ENCODE peak calls at places on chromosomes 6 and 20, in five cellular contexts. R is GM04504; C is ecto neural progenitor cell; U is activated CD4-positive, alpha-beta T cell treated with anti-CD3 and anti-CD28 coated beads for 24 hours; E is cerebellar nuclear complex. W is an unnamed sample.

GRCh38 chr20:59818911-59819310 is 114.5 kb downstream of the SYCP2 start:
- DNase-seq in R (no peak), C (peak; percentile 24), U (no peak), E (no peak), W (no peak)

GRCh38 chr6:11093065-11093590 is 506 bp upstream of the SMIM13 start:
- DNase-seq in R (no peak), C (no peak), U (peak; percentile 10), E (no peak), W (peak; percentile 43)

GRCh38 chr20:49633643-49634042 is 65.7 kb upstream of the PTGIS start:
- DNase-seq in R (no peak), C (no peak), U (no peak), E (no peak), W (no peak)

GRCh38 chr6:33784787-33785186 is 4.1 kb downstream of the LEMD2 start:
- DNase-seq in R (no peak), C (no peak), U (no peak), E (no peak), W (no peak)

GRCh38 chr6:51753635-51754034 is 333.8 kb downstream of the PKHD1 start:
- DNase-seq in R (no peak), C (peak; percentile 77), U (peak; percentile 1), E (no peak), W (no peak)

GRCh38 chr20:6735913-6736845 is 31.3 kb upstream of the BMP2 start:
- DNase-seq in R (no peak), C (no peak), U (no peak), E (no peak), W (no peak)

GRCh38 chr6:125867483-125867935 is 76.7 kb downstream of the NCOA7 start:
- DNase-seq in R (peak; percentile 54), C (no peak), U (no peak), E (no peak), W (no peak)

GRCh38 chr6:131443514-131443913 is 129.5 kb upstream of the ARG1 start:
- DNase-seq in R (no peak), C (no peak), U (peak; percentile 19), E (no peak), W (no peak)

GRCh38 chr20:49572857-49573256 is 4.9 kb upstream of the PTGIS start:
- DNase-seq in R (no peak), C (no peak), U (no peak), E (no peak), W (no peak)

GRCh38 chr6:80143312-80143960 is 37.0 kb downstream of the BCKDHB start:
- DNase-seq in R (peak; percentile 74), C (no peak), U (no peak), E (no peak), W (no peak)

GRCh38 chr20:17262786-17263185 is 35.9 kb downstream of the PCSK2 start:
- DNase-seq in R (no peak), C (no peak), U (no peak), E (no peak), W (no peak)

GRCh38 chr20:12372557-12372956 is 454.9 kb downstream of the BTBD3 start:
- DNase-seq in R (no peak), C (no peak), U (no peak), E (no peak), W (no peak)

GRCh38 chr6:328924-329323 is 36.6 kb downstream of the DUSP22 start:
- DNase-seq in R (no peak), C (no peak), U (no peak), E (no peak), W (no peak)

GRCh38 chr20:36465109-36466080 is 75.9 kb upstream of the MYL9 start:
- DNase-seq in R (peak; percentile 92), C (no peak), U (no peak), E (no peak), W (no peak)

GRCh38 chr6:7389451-7390217 is at the start of the genes CAGE1 and RIOK1:
- DNase-seq in R (peak; percentile 86), C (peak; percentile 94), U (peak; percentile 93), E (peak; percentile 56), W (peak; percentile 90)

GRCh38 chr6:31559606-31559957 is 12.2 kb downstream of the NFKBIL1 start:
- DNase-seq in R (no peak), C (no peak), U (no peak), E (no peak), W (no peak)

GRCh38 chr20:45061244-45061643 is 39.7 kb downstream of the KCNS1 start:
- DNase-seq in R (peak; percentile 49), C (no peak), U (no peak), E (no peak), W (no peak)

GRCh38 chr6:7207688-7208087 is 99.9 kb downstream of the RREB1 start:
- DNase-seq in R (no peak), C (no peak), U (no peak), E (no peak), W (no peak)

GRCh38 chr6:166313255-166314070 is 5.3 kb upstream of the PRR18 start:
- DNase-seq in R (peak; percentile 3), C (peak; percentile 60), U (no peak), E (no peak), W (no peak)

GRCh38 chr20:9609892-9610502 is 95.6 kb downstream of the LAMP5 start:
- DNase-seq in R (peak; percentile 42), C (peak; percentile 62), U (peak; percentile 31), E (no peak), W (no peak)

GRCh38 chr20:1178623-1179022 is 6.2 kb downstream of the TMEM74B start:
- DNase-seq in R (no peak), C (no peak), U (no peak), E (no peak), W (no peak)

GRCh38 chr6:165146456-165146855 is 162.9 kb downstream of the C6orf118 start:
- DNase-seq in R (no peak), C (no peak), U (no peak), E (no peak), W (no peak)

GRCh38 chr20:62578294-62578897 is 63.9 kb upstream of the SLCO4A1 start:
- DNase-seq in R (no peak), C (no peak), U (no peak), E (no peak), W (no peak)

GRCh38 chr6:17707371-17707651 is 586 bp upstream of the NUP153 start:
- DNase-seq in R (no peak), C (no peak), U (no peak), E (no peak), W (no peak)

GRCh38 chr6:3789896-3790558 is 38.5 kb upstream of the PXDC1 start:
- DNase-seq in R (no peak), C (no peak), U (no peak), E (no peak), W (no peak)

GRCh38 chr6:158548418-158549161 is 11.3 kb upstream of the TMEM181 start:
- DNase-seq in R (no peak), C (no peak), U (no peak), E (no peak), W (no peak)

GRCh38 chr20:37345339-37346231 is at the start of gene SRC:
- DNase-seq in R (peak; percentile 44), C (peak; percentile 88), U (peak; percentile 25), E (no peak), W (peak; percentile 60)

GRCh38 chr6:5569491-5569890 is 308.2 kb downstream of the FARS2 start:
- DNase-seq in R (no peak), C (no peak), U (no peak), E (no peak), W (no peak)

GRCh38 chr6:10465633-10466499 is 51.0 kb upstream of the TFAP2A start:
- DNase-seq in R (no peak), C (peak; percentile 73), U (peak; percentile 6), E (no peak), W (no peak)

GRCh38 chr20:24102290-24102689 is 113.7 kb upstream of the GGTLC1 start:
- DNase-seq in R (no peak), C (no peak), U (no peak), E (no peak), W (no peak)

W was measured in GM18507.